ENCODE peak calls at places on chromosome 2, in nine cellular contexts. B is heart left ventricle, A is GM12878, S is Peyer's patch, H is gastrocnemius medialis, C is breast epithelium, F is upper lobe of left lung, I is H54, U is uterus. O is an unnamed sample.

GRCh38 chr2:235026137-235026536 is 74.3 kb downstream of the SH3BP4 start:
- DNase-seq in B (no peak), U (no peak), C (no peak), I (peak; percentile 63), F (no peak), S (no peak), A (no peak), H (no peak), O (no peak)

GRCh38 chr2:47686018-47686417 is 96.9 kb upstream of the MSH6 start:
- DNase-seq in U (no peak), S (no peak), A (no peak), B (no peak), I (no peak), H (no peak), C (no peak), F (peak; percentile 40), O (no peak)

GRCh38 chr2:118121986-118122767 is 33.9 kb downstream of the INSIG2 start:
- DNase-seq in C (no peak), U (no peak), S (no peak), H (no peak), I (no peak), A (no peak), F (no peak), B (no peak), O (no peak)

GRCh38 chr2:103401621-103402020 is 639.8 kb downstream of the TMEM182 start:
- DNase-seq in I (no peak), F (no peak), C (no peak), H (no peak), U (no peak), A (no peak), S (no peak), B (no peak), O (no peak)

GRCh38 chr2:191318037-191318728 is 73.0 kb downstream of the MYO1B start:
- DNase-seq in C (no peak), I (no peak), F (peak; percentile 42), S (no peak), U (peak; percentile 35), A (no peak), B (no peak), H (no peak), O (no peak)

GRCh38 chr2:31979966-31980365 is 30.8 kb downstream of the MEMO1 start:
- DNase-seq in C (no peak), F (no peak), U (no peak), A (no peak), B (no peak), S (no peak), H (no peak), I (no peak), O (no peak)

GRCh38 chr2:174846941-174847938 is 83.0 kb upstream of the CHRNA1 start:
- DNase-seq in C (no peak), S (no peak), H (no peak), B (peak; percentile 40), A (no peak), I (no peak), U (no peak), F (no peak), O (no peak)

GRCh38 chr2:200177971-200178911 is 128.3 kb upstream of the SPATS2L start:
- DNase-seq in F (no peak), C (no peak), U (no peak), H (peak; percentile 72), S (no peak), B (peak; percentile 59), I (no peak), A (no peak), O (no peak)

GRCh38 chr2:70977605-70978205 is 725 bp upstream of the ANKRD53 start:
- DNase-seq in I (no peak), H (peak; percentile 34), U (peak; percentile 49), B (no peak), A (no peak), C (peak; percentile 45), S (no peak), F (peak; percentile 54), O (no peak)

GRCh38 chr2:70975237-70975636 is 3.2 kb upstream of the ANKRD53 start:
- DNase-seq in H (no peak), U (no peak), F (no peak), A (no peak), B (no peak), S (no peak), C (no peak), I (no peak), O (no peak)

GRCh38 chr2:70981421-70981820 is 3.0 kb downstream of the ANKRD53 start:
- DNase-seq in I (no peak), F (peak; percentile 9), A (no peak), S (no peak), U (no peak), B (no peak), C (no peak), H (no peak), O (no peak)

GRCh38 chr2:70979626-70980025 is 1.2 kb downstream of the ANKRD53 start:
- DNase-seq in U (peak; percentile 16), H (no peak), S (no peak), B (no peak), F (peak; percentile 19), A (no peak), C (peak; percentile 48), I (no peak), O (no peak)

GRCh38 chr2:70978388-70979357 is at the start of gene ANKRD53:
- DNase-seq in I (no peak), S (peak; percentile 75), F (peak; percentile 48), A (no peak), H (no peak), B (peak; percentile 52), U (peak; percentile 62), C (peak; percentile 48), O (peak; percentile 48)
- TF ChIP-seq POLR2A in I (no peak), S (no peak), F (no peak), A (no peak), H (no peak), B (no peak), U (no peak), C (no peak), O (no peak)

GRCh38 chr2:230823264-230823964 is 41.3 kb upstream of the ITM2C start:
- DNase-seq in C (no peak), S (no peak), A (no peak), B (no peak), H (no peak), I (no peak), U (no peak), F (no peak), O (no peak)

GRCh38 chr2:230824406-230824978 is 40.2 kb upstream of the ITM2C start:
- DNase-seq in C (no peak), B (peak; percentile 62), A (peak; percentile 45), H (peak; percentile 31), S (peak; percentile 54), U (peak; percentile 39), F (peak; percentile 35), I (peak; percentile 66), O (peak; percentile 52)

GRCh38 chr2:230819433-230819832 is 45.3 kb upstream of the ITM2C start:
- DNase-seq in B (no peak), U (no peak), H (no peak), F (no peak), A (no peak), C (no peak), S (no peak), I (no peak), O (no peak)

GRCh38 chr2:230821261-230821990 is 43.3 kb upstream of the ITM2C start:
- DNase-seq in U (no peak), S (no peak), H (no peak), B (no peak), A (no peak), F (no peak), I (no peak), C (no peak), O (no peak)

GRCh38 chr2:230821991-230822520 is 42.7 kb upstream of the ITM2C start:
- DNase-seq in H (no peak), S (no peak), U (no peak), F (no peak), I (no peak), C (no peak), B (no peak), A (no peak), O (no peak)
- TF ChIP-seq POLR2A in H (no peak), S (no peak), U (no peak), F (no peak), I (no peak), C (no peak), B (no peak), A (peak; percentile 45), O (no peak)

GRCh38 chr2:163732718-163733117 is 3.1 kb downstream of the FIGN start:
- DNase-seq in S (no peak), F (no peak), B (no peak), H (no peak), U (no peak), C (no peak), A (no peak), I (no peak), O (no peak)
- TF ChIP-seq POLR2A in S (no peak), F (no peak), B (no peak), H (no peak), U (no peak), C (no peak), A (no peak), I (no peak), O (no peak)

GRCh38 chr2:9952286-9952737 is 819 bp downstream of the GRHL1 start:
- DNase-seq in B (no peak), A (no peak), I (no peak), S (no peak), H (no peak), C (no peak), U (no peak), F (no peak), O (no peak)

GRCh38 chr2:9951272-9951521 is 296 bp upstream of the GRHL1 start:
- DNase-seq in S (no peak), C (no peak), I (no peak), B (no peak), F (no peak), A (no peak), H (no peak), U (no peak), O (no peak)

GRCh38 chr2:9950521-9951271 is 797 bp upstream of the GRHL1 start:
- DNase-seq in F (peak; percentile 50), A (no peak), I (no peak), C (no peak), S (no peak), H (peak; percentile 35), B (peak; percentile 31), U (peak; percentile 23), O (peak; percentile 61)

GRCh38 chr2:9952856-9953503 is 1.5 kb downstream of the GRHL1 start:
- DNase-seq in C (no peak), B (no peak), H (no peak), A (no peak), F (no peak), S (no peak), U (no peak), I (no peak), O (no peak)

DNA sequence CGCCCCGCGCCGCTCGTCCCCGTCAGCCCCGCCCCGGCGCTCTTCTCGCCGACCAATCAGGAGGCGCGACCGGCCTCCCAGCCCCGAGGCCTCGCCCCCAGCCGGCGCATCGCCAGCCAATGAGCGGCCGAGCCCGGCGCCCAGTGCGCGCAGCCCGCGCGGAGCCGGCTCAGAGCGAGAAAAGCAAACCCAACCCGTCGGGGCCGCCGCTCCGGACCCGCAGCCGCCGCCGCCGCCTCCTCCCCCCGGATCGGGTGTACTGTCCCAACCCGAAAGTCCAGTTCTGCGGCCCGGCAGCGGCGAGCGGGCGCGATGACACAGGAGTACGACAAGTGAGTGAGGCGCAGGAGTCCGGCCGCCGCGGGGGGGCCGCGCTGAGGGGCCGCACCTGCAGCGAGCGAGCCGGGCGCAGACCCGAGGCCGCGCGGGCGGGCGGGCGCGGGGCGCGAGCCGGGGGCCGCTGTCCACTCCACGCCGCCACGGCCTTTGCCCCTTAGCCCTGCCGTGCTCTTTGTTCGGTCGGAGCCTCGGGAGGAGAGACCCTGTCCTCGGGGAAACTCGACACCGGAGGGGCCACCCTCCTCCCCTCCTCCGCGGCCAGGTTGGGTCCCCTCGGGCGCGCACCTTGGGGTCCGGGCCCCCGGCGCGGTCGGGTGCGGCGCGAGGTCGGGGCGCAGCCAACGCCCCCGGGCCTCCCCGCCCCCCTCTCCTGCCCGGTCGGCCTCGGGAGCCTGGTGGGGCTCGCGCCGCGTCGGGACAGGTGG is at the start of gene GRHL1:
- DNase-seq in I (peak; percentile 98), H (peak; percentile 87), A (peak; percentile 24), C (peak; percentile 92), B (peak; percentile 94), F (peak; percentile 93), U (peak; percentile 91), S (peak; percentile 97), O (peak; percentile 99)
- TF ChIP-seq POLR2A in I (no peak), H (peak; percentile 60), A (no peak), C (peak; percentile 28), B (no peak), F (no peak), U (no peak), S (no peak), O (no peak)